ENCODE peak calls at places on chromosome X, in seven cellular contexts. Z, P, F, W, V, L and O are unnamed samples.

GRCh38 chrX:103356897-103357296 is 591 bp downstream of the TCEAL9 start:
- DNase-seq in Z (no peak), P (no peak), F (no peak), W (no peak), V (no peak), L (no peak), O (no peak)

GRCh38 chrX:74922922-74923321 is 2.3 kb downstream of the NEXMIF start:
- DNase-seq in Z (no peak), P (no peak), F (no peak), W (no peak), V (no peak), L (peak; percentile 73), O (no peak)

GRCh38 chrX:147476008-147476407 is 435.7 kb upstream of the FMR1 start:
- DNase-seq in Z (no peak), P (no peak), F (no peak), W (no peak), V (peak; percentile 1), L (no peak), O (no peak)

GRCh38 chrX:40773809-40774208 is 38.5 kb upstream of the MED14 start:
- DNase-seq in Z (no peak), P (no peak), F (no peak), W (no peak), V (peak; percentile 70), L (no peak), O (no peak)

GRCh38 chrX:68659385-68659784 is 11.9 kb downstream of the STARD8 start:
- DNase-seq in Z (no peak), P (no peak), F (no peak), W (no peak), V (no peak), L (no peak), O (no peak)

GRCh38 chrX:16870861-16871584 is 861 bp upstream of the RBBP7 start:
- DNase-seq in Z (peak; percentile 56), P (no peak), F (no peak), W (peak; percentile 77), V (no peak), L (no peak), O (no peak)

GRCh38 chrX:100994352-100995281 is 25.1 kb downstream of the ARL13A start:
- DNase-seq in Z (no peak), P (no peak), F (no peak), W (no peak), V (peak; percentile 59), L (peak; percentile 3), O (no peak)

GRCh38 chrX:136158685-136159084 is 11.4 kb downstream of the FHL1 start:
- DNase-seq in Z (no peak), P (no peak), F (no peak), W (no peak), V (no peak), L (no peak), O (no peak)

GRCh38 chrX:10156199-10157031 is at the start of gene CLCN4:
- DNase-seq in Z (peak; percentile 81), P (peak; percentile 61), F (no peak), W (peak; percentile 82), V (peak; percentile 43), L (no peak), O (peak; percentile 68)

GRCh38 chrX:40644175-40644574 is 3.2 kb downstream of the CXorf38 start:
- DNase-seq in Z (no peak), P (no peak), F (no peak), W (no peak), V (peak; percentile 64), L (no peak), O (no peak)

GRCh38 chrX:124230573-124231300 is 101.7 kb upstream of the TEX13D start:
- DNase-seq in Z (no peak), P (no peak), F (no peak), W (no peak), V (no peak), L (no peak), O (no peak)
- H3K4me3 ChIP-seq in Z (no peak overlapping the region), P (no peak overlapping the region), F (no peak overlapping the region), W (no peak overlapping the region), V (no peak overlapping the region), L (no peak overlapping the region), O (no peak overlapping the region)

GRCh38 chrX:154019633-154020499 is at the start of gene IRAK1:
- DNase-seq in Z (peak; percentile 71), P (peak; percentile 47), F (peak; percentile 45), W (no peak), V (peak; percentile 52), L (no peak), O (no peak)

GRCh38 chrX:154018518-154019060 is 1.1 kb downstream of the IRAK1 start:
- DNase-seq in Z (no peak), P (no peak), F (no peak), W (no peak), V (no peak), L (no peak), O (no peak)

GRCh38 chrX:154016366-154017076 is 3.2 kb downstream of the IRAK1 start:
- DNase-seq in Z (no peak), P (no peak), F (no peak), W (peak; percentile 61), V (no peak), L (no peak), O (no peak)

GRCh38 chrX:154019061-154019621 is 561 bp downstream of the IRAK1 start:
- DNase-seq in Z (no peak), P (no peak), F (no peak), W (no peak), V (no peak), L (no peak), O (no peak)

DNA sequence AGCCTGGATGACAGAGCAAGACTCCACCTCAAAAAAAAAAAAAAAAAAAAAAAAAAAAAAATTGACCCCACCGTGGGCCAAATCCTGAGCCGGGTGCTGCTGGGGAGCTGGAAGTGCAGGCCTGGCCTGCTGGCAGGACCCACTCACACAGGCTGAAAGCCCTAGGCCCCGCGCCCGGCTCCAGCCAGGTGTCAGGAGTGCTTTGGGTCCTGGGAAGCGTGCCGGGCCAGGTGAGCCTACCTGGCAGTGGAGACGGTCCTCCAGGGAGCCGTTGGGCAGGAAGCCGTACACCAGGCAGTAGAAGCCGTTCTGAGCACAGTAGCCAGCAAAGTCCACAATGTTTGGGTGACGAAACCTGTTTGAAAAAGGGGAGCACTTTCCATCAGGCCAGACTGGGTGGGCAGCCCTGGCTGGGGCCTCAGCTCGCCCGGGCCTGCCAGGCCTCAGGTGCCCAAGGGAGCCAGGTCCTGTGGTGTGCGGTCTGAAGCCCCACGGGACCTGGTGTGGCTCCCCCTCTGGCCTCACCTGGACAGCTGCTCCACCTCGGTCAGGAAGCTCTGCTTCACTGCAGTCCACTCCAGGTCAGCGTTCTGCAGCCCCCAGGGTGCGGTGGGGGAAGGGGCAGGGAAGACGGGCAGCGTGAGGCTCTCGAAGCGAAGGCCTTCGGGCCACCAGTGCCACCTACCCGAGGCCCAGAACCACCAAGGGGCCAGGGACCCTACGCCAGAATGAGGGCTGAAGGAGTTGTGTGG is 1.8 kb downstream of the IRAK1 start:
- DNase-seq in Z (no peak), P (no peak), F (no peak), W (no peak), V (no peak), L (no peak), O (no peak)
- H3K4me3 ChIP-seq in Z (peak overlapping the region; percentile 61), P (no peak overlapping the region), F (no peak overlapping the region), W (no peak overlapping the region), V (peak overlapping the region; percentile 52), L (peak overlapping the region; percentile 83), O (no peak overlapping the region)

DNA sequence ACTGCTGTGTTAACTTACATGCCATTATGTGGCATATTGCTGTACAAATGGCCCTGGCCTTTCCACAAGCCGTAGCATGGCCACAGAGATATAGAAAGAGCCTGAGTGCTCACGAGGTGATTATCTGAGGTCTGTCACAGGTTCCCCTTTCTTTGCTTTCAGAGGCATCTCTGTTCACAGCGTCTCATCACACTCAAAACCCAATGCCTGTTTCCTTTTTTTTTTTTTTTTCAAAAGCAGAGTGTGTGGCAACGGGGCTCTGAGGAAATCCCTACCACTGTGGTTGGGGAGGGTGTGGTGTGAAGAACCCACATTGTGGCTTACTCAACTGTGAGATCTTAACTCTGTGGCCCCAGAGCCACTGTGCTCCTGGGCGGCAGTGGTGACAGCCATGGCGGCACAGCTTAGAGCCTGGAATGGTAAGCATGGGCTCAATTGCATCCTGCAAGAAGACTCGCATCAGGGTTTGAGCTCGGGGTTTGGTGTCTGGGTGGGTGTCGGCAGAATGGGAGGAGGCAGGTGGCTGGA is 30.8 kb downstream of the RTL5 start:
- DNase-seq in Z (no peak), P (peak; percentile 46), F (peak; percentile 87), W (no peak), V (no peak), L (peak; percentile 61), O (no peak)
- H3K4me3 ChIP-seq in Z (peak overlapping the region; percentile 25), P (no peak overlapping the region), F (peak overlapping the region; percentile 53), W (no peak overlapping the region), V (no peak overlapping the region), L (no peak overlapping the region), O (no peak overlapping the region)

DNA sequence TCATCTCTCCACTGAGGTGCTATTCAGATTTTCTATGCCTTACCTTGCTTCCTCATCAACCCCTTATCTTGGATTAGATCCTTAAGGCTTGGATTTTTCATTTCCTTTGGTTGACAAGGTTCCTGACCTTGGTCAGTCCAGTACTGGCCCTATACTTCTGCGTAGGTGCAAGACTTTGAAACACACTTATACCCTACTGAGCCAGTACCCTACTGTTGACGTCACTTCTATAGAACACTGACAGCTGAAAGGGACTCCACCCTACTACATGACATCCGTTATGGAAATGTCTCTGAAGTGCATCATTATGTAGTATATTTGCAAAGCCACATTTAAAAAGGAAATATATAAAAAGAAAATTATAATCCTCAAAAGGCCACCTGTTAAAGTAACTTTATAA is 12.0 kb upstream of the PLS3 start:
- DNase-seq in Z (no peak), P (no peak), F (no peak), W (no peak), V (no peak), L (no peak), O (no peak)
- H3K4me3 ChIP-seq in Z (no peak overlapping the region), P (no peak overlapping the region), F (no peak overlapping the region), W (no peak overlapping the region), V (no peak overlapping the region), L (no peak overlapping the region), O (no peak overlapping the region)

GRCh38 chrX:130770615-130771014 is 132.4 kb downstream of the ENOX2 start:
- DNase-seq in Z (no peak), P (no peak), F (no peak), W (no peak), V (peak; percentile 90), L (no peak), O (no peak)
- H3K4me3 ChIP-seq in Z (no peak overlapping the region), P (no peak overlapping the region), F (no peak overlapping the region), W (no peak overlapping the region), V (no peak overlapping the region), L (no peak overlapping the region), O (no peak overlapping the region)